ENCODE peak calls at places on chromosomes 6 and 20, in six cellular contexts. R, P, E, V, I and O are unnamed samples.

GRCh38 chr6:16471222-16471784 is 232.9 kb downstream of the GMPR start:
- DNase-seq in I (no peak), P (no peak), V (peak), R (no peak), E (no peak), O (no peak)

GRCh38 chr6:12058164-12058926 is 46.2 kb downstream of the HIVEP1 start:
- DNase-seq in R (no peak), I (no peak), V (no peak), E (no peak), P (no peak), O (no peak)

GRCh38 chr20:48754269-48754668 is 73.5 kb downstream of the PREX1 start:
- DNase-seq in E (no peak), I (no peak), R (no peak), P (no peak), V (no peak), O (no peak)

GRCh38 chr6:83127976-83128375 is 60.5 kb downstream of the DOP1A start:
- DNase-seq in E (no peak), V (no peak), R (no peak), I (no peak), P (no peak), O (no peak)

GRCh38 chr20:10864076-10864672 is 190.4 kb upstream of the JAG1 start:
- DNase-seq in I (no peak), P (peak), V (peak), R (peak), E (peak), O (no peak)

GRCh38 chr6:151059612-151060095 is 180.1 kb upstream of the AKAP12 start:
- DNase-seq in I (no peak), P (peak), V (no peak), R (no peak), E (no peak), O (no peak)

GRCh38 chr20:25394276-25394675 is 3.6 kb upstream of the ABHD12 start:
- DNase-seq in E (no peak), P (no peak), R (no peak), V (no peak), I (no peak), O (no peak)

GRCh38 chr6:50305660-50306059 is 255.9 kb upstream of the DEFB112 start:
- DNase-seq in P (no peak), V (no peak), I (no peak), E (peak), R (no peak), O (no peak)

GRCh38 chr6:115618311-115618710 is 442.4 kb downstream of the FRK start:
- DNase-seq in R (no peak), P (no peak), V (peak), E (no peak), I (no peak), O (no peak)

GRCh38 chr20:32205502-32206382 is 1.8 kb downstream of the PLAGL2 start:
- DNase-seq in V (no peak), I (no peak), R (no peak), E (peak), P (no peak), O (no peak)

GRCh38 chr20:34459209-34459608 is 57.0 kb upstream of the DYNLRB1 start:
- DNase-seq in I (no peak), P (no peak), R (no peak), E (no peak), V (no peak), O (no peak)

GRCh38 chr6:38554700-38555413 is 84.9 kb downstream of the BTBD9 start:
- DNase-seq in V (peak), R (no peak), E (peak), I (peak), P (peak), O (no peak)

GRCh38 chr20:35947907-35948306 is 6.4 kb downstream of the SCAND1 start:
- DNase-seq in P (no peak), E (no peak), I (no peak), V (no peak), R (no peak), O (no peak)

GRCh38 chr6:56019973-56020372 is 144.6 kb upstream of the BMP5 start:
- DNase-seq in P (no peak), I (no peak), E (no peak), V (no peak), R (no peak), O (no peak)

GRCh38 chr6:168201383-168201782 is 118.2 kb downstream of the DACT2 start:
- DNase-seq in V (no peak), I (no peak), P (peak), E (no peak), R (no peak), O (no peak)

GRCh38 chr6:167827588-167828324 is 1.0 kb downstream of the AFDN start:
- DNase-seq in V (no peak), E (peak), R (peak), P (peak), I (no peak), O (peak)

GRCh38 chr6:33987531-33988021 is 158.3 kb downstream of the GRM4 start:
- DNase-seq in I (no peak), V (no peak), R (no peak), E (no peak), P (no peak), O (no peak)

GRCh38 chr6:170184324-170184723 is 106.6 kb downstream of the DLL1 start:
- DNase-seq in I (no peak), V (no peak), P (no peak), E (no peak), R (no peak), O (no peak)

GRCh38 chr6:5367510-5367909 is 106.2 kb downstream of the FARS2 start:
- DNase-seq in V (no peak), R (no peak), P (no peak), E (peak), I (no peak), O (no peak)

GRCh38 chr6:138657026-138657425 is 116.5 kb upstream of the CCDC28A start:
- DNase-seq in V (no peak), R (no peak), P (no peak), E (no peak), I (no peak), O (no peak)
- H3K4me3 ChIP-seq in V (no peak), R (no peak), P (no peak), E (no peak), I (no peak), O (no peak)

GRCh38 chr6:144216668-144217218 is 66.4 kb downstream of the STX11 start:
- DNase-seq in I (no peak), V (no peak), R (peak), P (no peak), E (no peak), O (peak)
- TF ChIP-seq CTCF in I (no peak), V (no peak), R (no peak), P (peak), E (peak), O (no peak)

DNA sequence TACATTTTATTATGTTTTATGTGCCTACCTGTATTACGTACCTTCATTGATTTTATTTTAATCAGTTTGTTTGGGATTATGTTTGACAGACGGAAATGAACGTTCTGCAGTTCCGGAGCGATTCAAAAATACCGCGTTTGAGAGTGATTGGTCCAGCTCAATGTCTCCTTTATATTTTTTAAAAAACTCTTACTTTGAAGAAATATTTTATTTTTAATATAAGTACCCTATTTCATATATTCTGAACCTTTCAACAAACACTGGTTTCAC is 114.3 kb upstream of the BTN3A2 start:
- DNase-seq in R (no peak), I (no peak), P (no peak), E (peak), V (no peak), O (no peak)
- H3K4me3 ChIP-seq in R (peak), I (peak), P (peak), E (peak), V (peak), O (peak)

DNA sequence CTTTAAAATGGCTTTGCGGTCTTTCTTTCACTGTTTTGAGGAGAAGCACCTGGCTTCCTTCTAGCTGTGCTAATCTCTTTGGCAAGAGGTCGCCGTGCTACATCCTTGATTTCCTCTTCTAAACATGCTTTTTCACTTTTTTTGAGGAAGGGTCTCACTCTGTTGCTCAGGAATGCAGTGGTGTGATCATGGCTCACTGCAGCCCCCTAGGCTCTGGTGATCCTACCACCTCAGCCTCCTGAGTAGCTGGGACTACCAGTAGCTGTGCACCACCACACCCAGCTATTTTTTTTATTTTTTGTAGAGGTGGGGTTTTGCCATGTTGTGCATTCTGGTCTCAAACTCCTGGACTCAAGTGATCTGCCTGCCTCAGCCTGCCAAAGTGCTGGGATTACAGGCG is 40.5 kb downstream of the RSPH3 start:
- DNase-seq in P (no peak), V (no peak), I (no peak), R (no peak), E (no peak), O (no peak)
- TF ChIP-seq CTCF in P (no peak), V (no peak), I (no peak), R (no peak), E (no peak), O (no peak)

DNA sequence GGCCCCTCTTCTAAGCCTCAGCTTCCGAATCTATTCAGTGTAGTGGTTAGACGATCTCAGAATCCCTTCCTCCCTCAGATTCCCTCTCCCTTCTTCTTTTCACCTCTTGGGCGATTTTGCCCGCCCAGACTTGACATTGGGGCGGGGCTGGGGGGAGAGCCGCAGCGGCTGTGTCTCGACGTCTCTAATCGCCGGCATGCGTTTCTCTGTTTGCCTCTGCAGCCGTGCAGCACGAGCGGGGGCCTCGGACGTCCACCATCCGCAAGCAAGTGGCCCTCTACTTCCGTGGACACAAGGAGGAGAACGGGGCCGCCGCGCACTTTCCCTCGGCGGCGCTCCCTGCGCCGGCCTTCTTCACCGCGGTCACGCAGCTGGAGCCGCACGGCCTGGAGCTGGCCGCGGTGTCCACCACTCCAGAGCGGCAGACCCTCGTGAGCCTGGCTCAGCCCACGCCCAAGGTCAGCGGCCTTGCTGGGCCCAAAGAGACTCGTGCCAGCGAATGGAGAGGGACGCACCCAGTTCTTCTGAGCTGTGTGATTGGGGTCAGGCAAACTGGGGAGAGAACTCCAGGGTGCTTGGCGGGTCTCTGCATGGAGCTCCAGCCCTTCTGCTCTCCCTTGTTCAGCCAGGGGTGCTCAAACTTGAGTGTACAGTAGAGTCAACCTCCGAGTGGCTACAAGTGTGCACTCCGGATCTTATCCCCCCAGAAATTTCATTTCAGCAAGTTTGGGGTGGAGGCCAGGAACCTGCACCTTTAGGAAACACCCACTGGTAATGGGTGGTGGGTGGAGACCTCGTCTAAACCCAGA is 10.7 kb downstream of the NR2E1 start:
- DNase-seq in P (no peak), E (no peak), R (no peak), V (no peak), I (no peak), O (no peak)
- H3K4me3 ChIP-seq in P (no peak), E (no peak), R (peak), V (no peak), I (no peak), O (peak)

GRCh38 chr6:90295854-90296345 is 743 bp downstream of the BACH2 start:
- DNase-seq in R (peak), E (peak), P (peak), V (peak), I (peak), O (peak)
- TF ChIP-seq CTCF in R (no peak), E (peak), P (no peak), V (no peak), I (no peak), O (peak)

DNA sequence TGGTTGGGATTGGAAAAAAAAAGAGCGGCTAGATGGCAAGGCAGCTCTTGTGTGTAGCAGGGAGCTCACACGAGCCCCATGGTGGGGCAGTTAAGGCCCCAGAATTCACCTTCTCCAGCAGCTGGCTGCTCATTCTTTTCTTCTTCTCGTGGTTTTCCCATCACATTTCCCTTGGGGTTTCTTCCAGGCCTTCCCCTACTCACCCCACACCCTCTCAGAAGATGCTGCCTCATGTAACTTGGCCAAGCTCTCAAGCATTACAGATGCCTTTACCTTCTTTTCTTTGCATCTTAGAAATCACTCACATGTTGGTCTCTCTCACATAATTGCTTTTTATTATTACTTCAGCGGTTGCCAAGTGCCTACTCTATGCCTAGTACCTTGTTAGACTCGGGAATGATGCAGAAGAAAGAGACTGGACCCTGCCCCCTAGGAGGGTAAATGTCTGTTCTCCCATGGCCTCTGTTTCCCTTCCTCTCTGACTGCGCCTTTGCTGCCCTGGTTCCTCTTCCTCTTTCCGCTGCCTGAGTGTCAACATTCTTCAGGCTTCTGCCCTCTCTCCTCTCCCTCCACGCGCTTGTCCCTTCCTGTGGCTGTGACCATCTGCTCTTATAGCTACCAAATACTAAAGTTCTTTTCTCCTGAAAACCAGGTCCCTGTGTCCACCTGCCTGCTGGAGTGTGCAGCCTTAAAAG is 28.6 kb downstream of the PPARD start:
- DNase-seq in E (no peak), R (peak), V (no peak), I (no peak), P (no peak), O (no peak)
- H3K4me3 ChIP-seq in E (no peak), R (peak), V (no peak), I (no peak), P (no peak), O (no peak)

GRCh38 chr6:40876336-40876735 is 162.7 kb downstream of the UNC5CL start:
- DNase-seq in P (no peak), V (no peak), E (no peak), I (no peak), R (no peak), O (no peak)

GRCh38 chr6:40877362-40877761 is 161.7 kb downstream of the UNC5CL start:
- DNase-seq in P (no peak), V (no peak), E (peak), R (no peak), I (no peak), O (no peak)

GRCh38 chr6:40879169-40879568 is 159.9 kb downstream of the UNC5CL start:
- DNase-seq in V (no peak), R (no peak), I (no peak), E (no peak), P (no peak), O (no peak)

DNA sequence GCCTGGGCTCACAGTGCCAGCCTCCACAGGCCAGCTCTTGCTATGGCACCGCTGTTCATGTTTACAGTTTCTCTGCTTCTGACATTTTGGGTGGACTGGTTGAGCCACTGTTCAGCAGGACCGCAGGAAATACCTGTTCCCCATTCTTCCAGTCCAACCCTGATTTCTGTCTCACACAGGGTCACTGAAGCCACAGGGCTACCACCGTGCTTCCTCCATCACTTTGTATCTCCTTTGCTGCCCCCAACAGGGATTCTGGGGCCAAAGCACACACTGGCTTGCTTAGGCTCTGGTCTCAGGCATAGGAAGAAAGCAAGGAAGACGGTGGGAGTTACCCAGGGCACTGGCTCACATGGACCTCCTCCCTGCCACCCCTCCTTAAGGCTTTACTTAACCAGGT is 164.5 kb downstream of the UNC5CL start:
- DNase-seq in I (no peak), E (peak), R (no peak), P (no peak), V (no peak), O (no peak)
- TF ChIP-seq CTCF in I (peak), E (peak), R (no peak), P (no peak), V (no peak), O (no peak)

GRCh38 chr6:2632368-2632767 is 118.4 kb downstream of the MYLK4 start:
- DNase-seq in I (no peak), P (no peak), E (no peak), V (peak), R (peak), O (no peak)

GRCh38 chr6:2635911-2636310 is 114.8 kb downstream of the MYLK4 start:
- DNase-seq in R (no peak), V (no peak), P (no peak), I (no peak), E (no peak), O (no peak)

GRCh38 chr6:2634151-2634964 is 116.4 kb downstream of the MYLK4 start:
- DNase-seq in R (peak), E (peak), P (peak), I (peak), V (peak), O (peak)

GRCh38 chr6:2632943-2633584 is 117.7 kb downstream of the MYLK4 start:
- DNase-seq in I (no peak), R (no peak), E (no peak), P (no peak), V (no peak), O (no peak)

DNA sequence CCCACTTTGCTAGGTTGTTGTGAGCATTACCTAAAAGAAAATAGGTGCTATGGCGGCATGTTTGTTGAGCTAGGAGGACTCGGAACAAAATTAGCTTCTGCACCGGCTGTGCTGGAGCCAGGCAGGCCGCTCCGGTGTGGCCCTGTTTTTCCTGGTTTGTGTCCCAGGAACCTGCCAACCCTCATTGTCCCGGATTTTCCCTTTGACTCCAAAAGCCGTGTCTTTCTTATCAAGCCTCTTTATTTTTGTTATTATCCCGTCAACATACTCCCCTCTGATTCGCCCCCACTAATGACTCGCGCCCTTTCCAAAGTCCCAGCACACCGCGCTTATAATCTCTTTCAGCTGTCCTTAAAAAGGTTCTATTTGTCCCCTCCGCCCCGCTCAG is 117.0 kb downstream of the MYLK4 start:
- DNase-seq in I (no peak), R (no peak), P (no peak), V (no peak), E (no peak), O (no peak)
- H3K4me3 ChIP-seq in I (peak), R (peak), P (peak), V (peak), E (peak), O (peak)

GRCh38 chr6:40990301-40990700 is 48.7 kb downstream of the UNC5CL start:
- DNase-seq in R (no peak), P (no peak), E (no peak), I (no peak), V (no peak), O (no peak)
- TF ChIP-seq CTCF in R (no peak), P (no peak), E (no peak), I (peak), V (peak), O (no peak)